ENCODE peak calls at places on chromosome 11, in nine cellular contexts. T is HT-29; Z is iris pigment epithelial cell; M is NCI-H1092; E is stimulated activated effector memory CD8-positive, alpha-beta T cell treated with anti-CD3 and anti-CD28 coated beads, Interleukin-12 subunit alpha, Interleukin-12 subunit beta, amount 100 ng/mL, for 72 hours; P is bronchial epithelial cell; S is stimulated activated CD8-positive, alpha-beta memory T cell treated with anti-CD3 and anti-CD28 coated beads, Interleukin-4, amount 100 ng/mL, for 48 hours; G is kidney epithelial cell; J is K562. D is an unnamed sample.

GRCh38 chr11:79033833-79034232 is 407.0 kb downstream of the TENM4 start:
- DNase-seq in E (no peak), P (no peak), J (no peak), T (no peak), Z (no peak), M (no peak), S (no peak), G (no peak), D (no peak)

GRCh38 chr11:32374261-32374711 is 61.1 kb downstream of the WT1 start:
- DNase-seq in J (peak; percentile 76), S (peak; percentile 75), P (no peak), Z (peak; percentile 17), G (no peak), M (no peak), E (peak; percentile 10), T (peak; percentile 50), D (peak; percentile 46)

GRCh38 chr11:31813961-31814868 is 3.1 kb upstream of the PAX6 start:
- DNase-seq in J (no peak), G (no peak), T (no peak), S (no peak), E (no peak), M (no peak), Z (no peak), P (no peak), D (no peak)

GRCh38 chr11:96238563-96239166 is 104.3 kb downstream of the MAML2 start:
- DNase-seq in J (no peak), Z (peak; percentile 81), E (no peak), M (no peak), T (no peak), G (no peak), S (no peak), P (peak; percentile 80), D (no peak)

GRCh38 chr11:112828433-112828832 is 132.8 kb upstream of the NCAM1 start:
- DNase-seq in P (no peak), M (no peak), E (no peak), T (no peak), Z (no peak), J (no peak), S (no peak), G (no peak), D (no peak)

GRCh38 chr11:70597006-70597555 is 198.8 kb downstream of the CTTN start:
- DNase-seq in P (no peak), E (no peak), Z (no peak), S (no peak), J (no peak), T (no peak), G (no peak), M (no peak), D (no peak)

GRCh38 chr11:35418847-35419712 is at the start of gene SLC1A2:
- DNase-seq in S (peak; percentile 32), P (no peak), E (no peak), J (no peak), M (peak; percentile 32), G (no peak), T (no peak), Z (peak; percentile 50), D (peak; percentile 42)

GRCh38 chr11:120137187-120137610 is 714 bp downstream of the TRIM29 start:
- DNase-seq in Z (no peak), J (no peak), E (no peak), P (no peak), G (no peak), M (no peak), T (no peak), S (no peak), D (no peak)

GRCh38 chr11:10784229-10785145 is 24.2 kb downstream of the EIF4G2 start:
- DNase-seq in T (no peak), Z (no peak), P (peak; percentile 29), J (no peak), M (peak; percentile 81), G (no peak), S (no peak), E (no peak), D (no peak)